ENCODE peak calls at places on chromosomes 13 and 19, in four cellular contexts. G, O, C and Z are unnamed samples.

GRCh38 chr13:45928843-45929242 is 77.3 kb upstream of the SIAH3 start:
- DNase-seq in C (no peak), O (no peak), G (no peak), Z (no peak)

GRCh38 chr13:98482476-98483444 is 94.1 kb downstream of the STK24 start:
- DNase-seq in O (no peak), G (peak; percentile 87), C (no peak), Z (no peak)

GRCh38 chr19:43673702-43674629 is 4.0 kb upstream of the PLAUR start:
- DNase-seq in C (no peak), G (no peak), O (no peak), Z (no peak)

GRCh38 chr13:98977568-98978270 is at the start of gene DOCK9:
- DNase-seq in G (peak; percentile 89), C (no peak), O (no peak), Z (no peak)

GRCh38 chr13:75881109-75881775 is 245.1 kb downstream of the LMO7 start:
- DNase-seq in O (no peak), G (no peak), C (no peak), Z (no peak)

GRCh38 chr13:109200556-109200955 is 571.1 kb downstream of the MYO16 start:
- DNase-seq in G (peak; percentile 4), O (no peak), C (no peak), Z (no peak)

GRCh38 chr13:71290963-71291937 is 575.8 kb downstream of the DACH1 start:
- DNase-seq in C (peak; percentile 66), G (peak; percentile 25), O (no peak), Z (peak; percentile 73)

GRCh38 chr13:23656637-23657036 is 86.4 kb downstream of the TNFRSF19 start:
- DNase-seq in C (peak; percentile 45), O (no peak), G (peak; percentile 48), Z (no peak)

GRCh38 chr19:35048911-35049411 is 7.4 kb downstream of the HPN start:
- DNase-seq in C (no peak), G (no peak), O (no peak), Z (no peak)

GRCh38 chr19:29893606-29894284 is 48.3 kb upstream of the URI1 start:
- DNase-seq in G (no peak), O (peak; percentile 92), C (no peak), Z (no peak)

GRCh38 chr19:623175-623916 is 10.0 kb downstream of the POLRMT start:
- DNase-seq in O (no peak), G (no peak), C (no peak), Z (no peak)

GRCh38 chr13:70889163-70889562 is 780.9 kb upstream of the KLHL1 start:
- DNase-seq in O (no peak), C (peak; percentile 94), G (no peak), Z (no peak)

GRCh38 chr19:47188507-47189033 is 42.4 kb downstream of the BBC3 start:
- DNase-seq in O (no peak), C (no peak), G (no peak), Z (no peak)

GRCh38 chr13:54029720-54030119 is 1001.1 kb downstream of the OLFM4 start:
- DNase-seq in C (no peak), G (no peak), O (no peak), Z (no peak)

GRCh38 chr13:90641884-90642283 is 705.6 kb upstream of the MIR17HG start:
- DNase-seq in G (no peak), C (no peak), O (no peak), Z (no peak)

GRCh38 chr13:74931698-74932433 is 550.1 kb downstream of the TBC1D4 start:
- DNase-seq in O (no peak), G (no peak), C (no peak), Z (no peak)

GRCh38 chr19:5078666-5079409 is 109.9 kb downstream of the KDM4B start:
- DNase-seq in O (no peak), C (no peak), G (no peak), Z (no peak)

GRCh38 chr13:74346960-74347359 is 212.8 kb upstream of the KLF12 start:
- DNase-seq in C (no peak), O (no peak), G (no peak), Z (no peak)

GRCh38 chr19:35995655-35995993 is 636 bp downstream of the SDHAF1 start:
- DNase-seq in G (peak; percentile 21), C (peak; percentile 27), O (peak; percentile 79), Z (peak; percentile 78)

GRCh38 chr19:19385900-19386339 is 19.6 kb upstream of the GATAD2A start:
- DNase-seq in C (no peak), O (no peak), G (peak; percentile 30), Z (no peak)

GRCh38 chr19:19628499-19629134 is 597 bp upstream of the LPAR2 start:
- DNase-seq in C (no peak), G (no peak), O (no peak), Z (no peak)

GRCh38 chr19:7944177-7944761 is 803 bp upstream of the TIMM44 start:
- DNase-seq in C (peak; percentile 86), O (peak; percentile 71), G (peak; percentile 76), Z (peak; percentile 86)

GRCh38 chr19:5397804-5398692 is 57.2 kb upstream of the ZNRF4 start:
- DNase-seq in O (peak; percentile 67), G (no peak), C (peak; percentile 16), Z (peak; percentile 52)

GRCh38 chr19:1510442-1510806 is 2.4 kb downstream of the ADAMTSL5 start:
- DNase-seq in O (no peak), C (no peak), G (no peak), Z (no peak)

GRCh38 chr19:33290956-33291622 is 11.2 kb downstream of the CEBPA start:
- DNase-seq in C (no peak), G (no peak), O (no peak), Z (peak; percentile 65)

GRCh38 chr19:5680083-5680436 is 256 bp downstream of the MICOS13 start:
- DNase-seq in G (no peak), C (no peak), O (no peak), Z (no peak)

GRCh38 chr19:12985049-12985776 is 10.1 kb upstream of the NFIX start:
- DNase-seq in O (peak; percentile 79), G (no peak), C (peak; percentile 75), Z (no peak)

GRCh38 chr19:48695743-48696352 is at the start of gene FUT2:
- DNase-seq in C (no peak), G (no peak), O (peak; percentile 50), Z (no peak)

GRCh38 chr19:38251564-38252051 is 4.6 kb downstream of the PPP1R14A start:
- DNase-seq in O (no peak), C (no peak), G (peak; percentile 28), Z (no peak)

GRCh38 chr19:1717970-1718264 is 35.4 kb upstream of the ONECUT3 start:
- DNase-seq in G (no peak), O (no peak), C (no peak), Z (no peak)

GRCh38 chr19:41161903-41162302 is 31.1 kb upstream of the CYP2S1 start:
- DNase-seq in C (no peak), O (peak; percentile 52), G (no peak), Z (peak; percentile 74)

GRCh38 chr13:75749407-75749806 is 113.3 kb downstream of the LMO7 start:
- DNase-seq in G (no peak), C (no peak), O (no peak), Z (no peak)

GRCh38 chr19:14004619-14005380 is 1.3 kb downstream of the RFX1 start:
- DNase-seq in G (peak; percentile 52), C (peak; percentile 58), O (peak; percentile 14), Z (no peak)

DNA sequence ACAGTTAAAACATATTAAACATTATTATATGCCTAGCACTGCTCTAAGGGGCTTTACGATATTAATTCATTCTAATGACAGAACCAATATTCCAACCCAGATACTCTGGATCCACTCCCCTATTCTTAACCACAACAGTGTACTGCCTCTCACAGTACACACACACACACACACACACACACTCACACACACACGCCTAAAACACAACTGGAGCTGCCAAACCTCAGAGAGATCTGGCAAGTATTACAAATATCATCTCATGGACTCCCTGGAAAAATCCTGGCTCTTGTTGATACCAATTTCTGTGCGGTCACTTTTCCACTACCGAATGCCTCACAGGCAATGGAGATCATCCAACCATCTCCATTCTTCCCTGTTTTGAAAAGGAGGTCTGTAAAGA is 1.3 kb downstream of the ZNF780A start:
- DNase-seq in O (no peak), G (no peak), C (no peak), Z (no peak)
- TF ChIP-seq MYC in O (no peak), G (no peak), C (no peak), Z (no peak)

DNA sequence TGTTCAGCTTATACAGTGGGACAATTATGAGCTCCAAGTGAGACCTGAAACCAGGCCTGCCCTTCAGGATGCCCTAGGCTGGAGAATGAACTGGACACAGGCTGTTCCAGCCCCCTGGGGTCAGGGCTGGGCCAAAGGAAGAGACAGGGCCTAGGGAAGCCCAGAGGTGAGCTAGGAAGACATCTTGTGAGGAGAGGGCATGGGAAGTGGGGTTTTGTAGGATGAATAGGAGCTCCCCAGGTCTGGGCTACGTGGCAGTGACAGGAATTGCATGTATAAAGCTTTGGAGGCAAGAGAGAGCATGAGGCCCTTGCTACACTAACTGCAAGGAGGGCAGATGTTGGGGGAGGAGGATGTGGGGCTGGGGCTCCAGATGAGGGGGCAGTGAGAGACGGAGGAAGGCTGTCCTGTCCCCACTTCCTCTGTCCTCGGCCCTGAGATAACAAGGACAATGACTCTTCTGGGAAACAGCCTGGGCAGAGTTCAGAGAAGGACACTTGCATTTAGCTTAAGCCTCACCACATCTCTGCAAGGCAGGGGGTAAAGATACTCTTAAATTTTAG is 1.5 kb upstream of the TBXA2R start:
- DNase-seq in G (no peak), O (no peak), C (no peak), Z (no peak)
- H3K4me3 ChIP-seq in G (no peak overlapping the region), O (peak overlapping the region; percentile 89), C (peak overlapping the region; percentile 59), Z (no peak overlapping the region)

DNA sequence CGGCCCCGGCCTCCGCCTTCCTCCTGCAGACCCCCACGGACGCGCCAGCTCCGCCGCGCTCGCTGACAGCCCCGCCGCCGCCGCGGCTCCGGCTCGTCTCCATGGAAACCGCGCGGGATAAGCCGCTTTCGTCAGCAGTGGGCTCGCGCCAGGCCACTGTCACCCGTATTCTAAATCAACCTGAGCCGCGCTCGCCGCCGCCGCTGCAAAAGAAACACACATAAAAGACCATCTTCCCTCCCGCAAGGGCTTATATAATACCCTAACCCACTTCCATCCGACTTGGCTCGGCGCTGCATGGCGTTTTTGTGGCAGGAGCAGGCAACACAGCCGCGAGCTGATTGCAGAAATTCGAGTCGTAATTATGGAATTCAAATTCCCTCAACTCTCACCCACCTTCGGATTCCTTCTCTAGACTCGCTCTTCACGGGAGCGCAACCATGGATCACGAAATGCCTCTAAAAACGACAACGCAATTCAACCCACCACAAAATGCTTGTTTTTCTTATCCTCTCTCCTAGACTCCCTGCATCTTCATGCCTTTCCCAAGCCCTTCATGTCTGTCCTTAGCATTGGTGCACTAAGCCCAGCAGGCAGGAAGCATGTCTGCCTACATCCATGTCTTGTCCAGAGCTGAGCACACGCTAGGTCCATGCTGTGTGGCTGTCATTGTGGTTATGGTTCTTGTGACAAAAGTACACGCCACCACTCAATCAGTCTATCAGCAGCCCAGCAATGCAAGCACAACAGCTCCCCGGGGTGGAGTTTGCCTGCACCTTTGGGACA is at the start of gene AMER2:
- DNase-seq in G (peak; percentile 21), O (no peak), C (no peak), Z (no peak)
- TF ChIP-seq JUN in G (no peak), O (no peak), C (no peak), Z (no peak)

GRCh38 chr19:51354742-51355148 is 11.4 kb downstream of the ETFB start:
- DNase-seq in O (no peak), C (peak; percentile 99), G (no peak), Z (no peak)
- TF ChIP-seq MYC in O (no peak), C (no peak), G (no peak), Z (no peak)

GRCh38 chr13:36919833-36920611 is at the start of gene SMAD9:
- DNase-seq in C (peak; percentile 50), G (peak; percentile 58), O (peak; percentile 52), Z (peak; percentile 8)
- H3K4me3 ChIP-seq in C (peak within 1 kb of the TSS; percentile 69), G (peak within 1 kb of the TSS; percentile 92), O (peak within 1 kb of the TSS; percentile 2), Z (peak within 1 kb of the TSS; percentile 56)

GRCh38 chr13:91813255-91813654 is 414.8 kb downstream of the GPC5 start:
- DNase-seq in C (no peak), G (no peak), O (peak; percentile 15), Z (no peak)
- TF ChIP-seq JUN in C (no peak), G (no peak), O (no peak), Z (no peak)